ENCODE peak calls at places on chromosomes 3 and 15, in five cellular contexts. J is fibroblast of the conjunctiva, M is transverse colon, E is heart right ventricle, W is GM10248. P is an unnamed sample.

GRCh38 chr3:159480046-159480445 is 508.6 kb upstream of the IL12A start:
- DNase-seq in J (no peak), E (no peak), M (no peak), W (no peak), P (no peak)

GRCh38 chr15:100784493-100785180 is 95.0 kb upstream of the ALDH1A3 start:
- DNase-seq in W (no peak), M (no peak), E (no peak), J (no peak), P (no peak)

GRCh38 chr15:74196175-74196574 is 6.4 kb downstream of the STRA6 start:
- DNase-seq in J (no peak), W (no peak), E (peak; percentile 25), M (peak; percentile 86), P (no peak)

GRCh38 chr3:188792788-188793187 is 379.0 kb upstream of the TPRG1 start:
- DNase-seq in E (peak; percentile 18), M (no peak), W (no peak), J (no peak), P (no peak)

GRCh38 chr3:3800685-3801509 is 1.7 kb downstream of the LRRN1 start:
- DNase-seq in E (no peak), M (no peak), J (no peak), W (peak; percentile 7), P (no peak)

GRCh38 chr3:185363662-185364203 is 797 bp downstream of the MAP3K13 start:
- DNase-seq in J (no peak), W (no peak), M (no peak), E (no peak), P (no peak)

GRCh38 chr15:66100761-66101160 is 152.8 kb downstream of the MEGF11 start:
- DNase-seq in J (no peak), M (no peak), W (no peak), E (no peak), P (no peak)

GRCh38 chr3:132321321-132321720 is 4.1 kb downstream of the ACP3 start:
- DNase-seq in J (no peak), E (no peak), W (no peak), M (no peak), P (no peak)

GRCh38 chr3:134334231-134334900 is 39.9 kb downstream of the AMOTL2 start:
- DNase-seq in J (no peak), M (no peak), W (no peak), E (no peak), P (no peak)

GRCh38 chr3:50299929-50300680 is 900 bp upstream of the HYAL3 start:
- DNase-seq in W (no peak), M (no peak), J (no peak), E (no peak), P (no peak)

GRCh38 chr3:113839551-113839950 is 963 bp downstream of the GRAMD1C start:
- DNase-seq in E (no peak), J (no peak), W (no peak), M (no peak), P (no peak)

GRCh38 chr15:83166218-83166617 is 41.4 kb downstream of the HDGFL3 start:
- DNase-seq in J (no peak), W (no peak), E (no peak), M (no peak), P (no peak)

GRCh38 chr3:82022836-82023235 is 261.4 kb upstream of the GBE1 start:
- DNase-seq in W (no peak), E (no peak), M (no peak), J (no peak), P (no peak)

GRCh38 chr15:75725021-75725718 is 12.5 kb upstream of the CSPG4 start:
- DNase-seq in M (no peak), E (no peak), W (no peak), J (no peak), P (no peak)

GRCh38 chr3:39941941-39942340 is 132.5 kb downstream of the MYRIP start:
- DNase-seq in E (no peak), J (no peak), M (peak; percentile 70), W (no peak), P (no peak)

GRCh38 chr3:160400631-160401150 is 1.2 kb downstream of the SMC4 start:
- DNase-seq in M (peak; percentile 28), E (peak; percentile 9), W (peak; percentile 16), J (no peak), P (peak; percentile 5)

GRCh38 chr15:41790756-41791546 is 16.7 kb downstream of the MAPKBP1 start:
- DNase-seq in J (peak; percentile 55), W (no peak), M (no peak), E (peak; percentile 29), P (no peak)